ENCODE peak calls at places on chromosome 18, in four cellular contexts. One of them, this sample, is unnamed.
A peak's percentile ranks its signal among the peaks of the same experiment; 100 is the strongest.

GRCh38 chr18:6744816-6745455 is 15.4 kb downstream of the ARHGAP28 start:
- DNase-seq in H1: no peak
- DNase-seq in HepG2: no peak
- DNase-seq in HCT116: no peak
- DNase-seq in this sample: no peak

GRCh38 chr18:9516437-9517064 is 41.2 kb downstream of the RALBP1 start:
- DNase-seq in HCT116: peak; percentile 8
- DNase-seq in HepG2: peak; percentile 14
- DNase-seq in H1: no peak
- DNase-seq in this sample: peak; percentile 56

GRCh38 chr18:37476182-37476581 is 89.4 kb downstream of the CELF4 start:
- DNase-seq in H1: no peak
- DNase-seq in HepG2: peak; percentile 15
- DNase-seq in HCT116: peak; percentile 31
- DNase-seq in this sample: peak; percentile 70

GRCh38 chr18:59994357-59994756 is 94.6 kb downstream of the PMAIP1 start:
- DNase-seq in HCT116: peak; percentile 16
- DNase-seq in HepG2: no peak
- DNase-seq in H1: no peak
- DNase-seq in this sample: no peak

GRCh38 chr18:1015777-1016176 is 111.1 kb downstream of the ADCYAP1 start:
- DNase-seq in HCT116: no peak
- DNase-seq in HepG2: no peak
- DNase-seq in H1: no peak
- DNase-seq in this sample: no peak

GRCh38 chr18:14748496-14748895 is 524 bp downstream of the ANKRD30B start:
- DNase-seq in HCT116: no peak
- DNase-seq in H1: no peak
- DNase-seq in HepG2: no peak
- DNase-seq in this sample: no peak

GRCh38 chr18:26657618-26658581 is 109.5 kb upstream of the KCTD1 start:
- DNase-seq in H1: no peak
- DNase-seq in HCT116: no peak
- DNase-seq in HepG2: no peak
- DNase-seq in this sample: no peak

GRCh38 chr18:65221736-65222135 is 529.1 kb upstream of the CDH7 start:
- DNase-seq in HepG2: no peak
- DNase-seq in HCT116: no peak
- DNase-seq in H1: no peak
- DNase-seq in this sample: no peak

GRCh38 chr18:79538635-79539034 is 141.0 kb upstream of the CTDP1 start:
- DNase-seq in HCT116: no peak
- DNase-seq in H1: no peak
- DNase-seq in HepG2: no peak
- DNase-seq in this sample: no peak

GRCh38 chr18:79542213-79542612 is 137.4 kb upstream of the CTDP1 start:
- DNase-seq in HCT116: no peak
- DNase-seq in H1: no peak
- DNase-seq in HepG2: no peak
- DNase-seq in this sample: no peak

GRCh38 chr18:79540161-79540913 is 139.3 kb upstream of the CTDP1 start:
- DNase-seq in H1: no peak
- DNase-seq in HCT116: no peak
- DNase-seq in HepG2: no peak
- DNase-seq in this sample: no peak

GRCh38 chr18:79542876-79543750 is 136.5 kb upstream of the CTDP1 start:
- DNase-seq in HepG2: no peak
- DNase-seq in H1: no peak
- DNase-seq in HCT116: no peak
- DNase-seq in this sample: no peak

GRCh38 chr18:79540914-79541301 is 138.7 kb upstream of the CTDP1 start:
- DNase-seq in H1: no peak
- DNase-seq in HCT116: no peak
- DNase-seq in HepG2: no peak
- DNase-seq in this sample: no peak
- TF ChIP-seq CEBPB in H1: no peak
- TF ChIP-seq CEBPB in HCT116: no peak
- TF ChIP-seq CEBPB in HepG2: no peak
- TF ChIP-seq CEBPB in this sample: no peak

DNA sequence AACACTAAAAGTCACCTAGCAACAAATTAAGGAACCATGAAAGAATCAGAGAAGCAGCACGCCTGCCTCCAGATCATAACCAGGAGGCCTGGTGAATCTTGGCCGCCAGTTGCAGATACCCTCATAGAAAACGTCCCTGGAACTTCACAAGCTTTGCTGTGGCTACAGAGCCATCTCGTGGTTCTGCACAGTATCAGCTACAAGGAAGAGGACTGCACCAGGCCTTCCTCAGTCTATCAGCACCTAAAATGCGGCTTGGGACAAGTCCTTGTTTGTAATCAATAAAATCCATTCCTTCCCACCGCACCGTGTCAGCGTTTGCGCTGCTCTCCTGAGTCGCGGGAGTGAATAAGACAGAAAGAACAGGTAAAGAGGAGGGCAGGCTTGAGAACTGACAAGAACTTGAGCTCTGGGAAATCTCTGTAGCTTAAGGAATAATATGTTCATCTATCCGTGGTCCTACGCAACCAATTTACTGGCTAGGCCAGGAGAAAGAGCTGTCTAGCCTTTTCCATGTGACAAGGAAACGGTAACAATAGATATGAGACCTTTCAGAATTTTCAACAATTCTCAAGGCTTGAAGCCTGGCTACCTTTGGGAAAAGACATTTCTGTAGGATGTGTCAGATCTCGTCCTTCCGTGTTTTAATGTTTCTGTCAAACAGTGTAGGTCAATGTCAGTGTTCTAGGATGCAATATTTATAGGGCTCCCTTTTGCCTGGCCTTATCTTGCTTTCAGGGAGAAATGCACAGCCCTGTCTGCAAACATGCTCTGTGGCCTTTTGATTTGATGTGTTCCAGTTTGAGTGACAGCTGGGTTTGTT is 128.5 kb upstream of the RAB12 start:
- DNase-seq in HCT116: peak; percentile 24
- DNase-seq in H1: no peak
- DNase-seq in HepG2: peak; percentile 38
- DNase-seq in this sample: no peak
- TF ChIP-seq YY1 in HCT116: no peak
- TF ChIP-seq YY1 in H1: no peak
- TF ChIP-seq YY1 in HepG2: no peak
- TF ChIP-seq YY1 in this sample: no peak

GRCh38 chr18:77001979-77002378 is 130.6 kb downstream of the MBP start:
- DNase-seq in HepG2: no peak
- DNase-seq in H1: no peak
- DNase-seq in HCT116: no peak
- DNase-seq in this sample: no peak

GRCh38 chr18:77000527-77000926 is 132.1 kb downstream of the MBP start:
- DNase-seq in HepG2: no peak
- DNase-seq in HCT116: no peak
- DNase-seq in H1: no peak
- DNase-seq in this sample: peak; percentile 42

GRCh38 chr18:76999077-76999476 is 133.5 kb downstream of the MBP start:
- DNase-seq in H1: no peak
- DNase-seq in HCT116: no peak
- DNase-seq in HepG2: no peak
- DNase-seq in this sample: no peak

GRCh38 chr18:77002496-77002895 is 130.1 kb downstream of the MBP start:
- DNase-seq in HCT116: no peak
- DNase-seq in HepG2: peak; percentile 25
- DNase-seq in H1: no peak
- DNase-seq in this sample: no peak

GRCh38 chr18:77001041-77001440 is 131.5 kb downstream of the MBP start:
- DNase-seq in HCT116: no peak
- DNase-seq in H1: no peak
- DNase-seq in HepG2: no peak
- DNase-seq in this sample: no peak
- TF ChIP-seq FOSL1 in HCT116: no peak
- TF ChIP-seq FOSL1 in H1: no peak
- TF ChIP-seq FOSL1 in HepG2: no peak
- TF ChIP-seq FOSL1 in this sample: no peak

DNA sequence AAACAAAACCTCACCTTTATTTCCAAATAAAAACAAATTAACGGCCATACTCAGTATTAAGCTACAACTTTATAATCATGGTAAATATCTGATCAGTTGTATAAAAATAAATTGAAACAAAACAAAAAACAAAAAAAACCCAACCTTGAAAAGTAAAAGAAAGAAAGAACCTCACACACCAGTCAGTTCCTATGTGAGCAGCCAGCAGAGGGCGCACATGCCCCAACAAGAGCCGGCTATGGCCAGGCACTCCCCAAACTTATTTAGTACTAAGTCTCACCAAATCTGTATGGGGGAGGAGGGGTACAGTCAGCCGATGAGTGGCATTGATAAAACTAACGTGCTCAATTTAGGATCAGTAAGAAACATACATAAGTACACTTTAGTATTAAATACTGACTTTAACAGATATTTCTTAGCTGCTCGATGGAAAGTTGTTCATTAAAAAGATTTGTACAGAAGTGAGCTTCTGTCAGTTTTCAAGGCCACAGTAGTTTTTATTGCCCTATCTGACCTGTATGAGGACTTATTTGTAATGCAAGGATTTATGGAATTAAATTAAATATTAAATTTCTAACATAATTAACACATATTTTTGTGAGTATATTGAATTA is 172.6 kb downstream of the TCF4 start:
- DNase-seq in HCT116: peak; percentile 37
- DNase-seq in HepG2: peak; percentile 27
- DNase-seq in H1: peak; percentile 53
- DNase-seq in this sample: peak; percentile 69
- TF ChIP-seq CEBPB in HCT116: no peak
- TF ChIP-seq CEBPB in HepG2: no peak
- TF ChIP-seq CEBPB in H1: no peak
- TF ChIP-seq CEBPB in this sample: no peak

DNA sequence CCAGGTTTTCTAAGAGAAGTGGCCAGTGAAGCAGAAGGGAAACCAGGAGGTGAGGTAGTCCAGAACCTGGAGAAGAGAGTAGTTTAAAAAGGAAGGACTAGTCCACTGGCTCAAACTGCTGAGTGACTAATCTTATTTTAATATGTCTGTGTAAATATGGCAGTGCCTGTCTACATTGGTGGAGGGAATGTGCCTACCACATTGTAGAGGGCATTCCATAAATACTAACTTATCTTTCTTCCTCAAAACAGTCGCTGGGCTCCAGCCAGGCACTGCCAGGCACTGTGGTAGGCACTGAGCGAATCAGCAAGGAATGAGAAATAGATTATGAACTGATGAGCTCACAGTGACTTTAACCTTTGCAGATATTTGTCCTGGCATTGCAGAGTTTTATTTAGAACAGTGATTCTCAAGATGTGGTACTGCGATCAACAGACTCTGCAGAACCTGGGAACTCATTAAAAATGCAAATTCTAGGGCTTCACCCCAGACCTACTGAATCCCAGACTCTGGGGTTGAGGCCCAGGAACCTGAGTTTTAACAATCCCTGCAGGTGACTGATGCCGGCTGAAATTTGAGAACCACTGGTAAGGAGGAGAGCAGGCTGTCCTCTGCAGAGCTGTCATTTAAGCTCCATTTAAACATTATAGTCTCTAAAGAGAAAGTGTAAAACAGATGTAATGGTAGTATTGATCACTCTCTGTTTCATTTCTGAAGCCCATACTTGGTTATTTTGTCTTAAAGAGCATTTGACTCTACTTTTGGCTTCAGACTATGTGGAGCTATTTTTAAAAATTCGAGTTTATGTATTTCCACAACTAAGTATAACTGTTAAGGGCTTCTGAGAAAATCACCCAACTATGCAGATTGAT is 487.9 kb downstream of the DLGAP1 start:
- DNase-seq in HepG2: no peak
- DNase-seq in H1: no peak
- DNase-seq in HCT116: no peak
- DNase-seq in this sample: no peak
- TF ChIP-seq YY1 in HepG2: no peak
- TF ChIP-seq YY1 in H1: no peak
- TF ChIP-seq YY1 in HCT116: no peak
- TF ChIP-seq YY1 in this sample: no peak

GRCh38 chr18:67342159-67342558 is 174.4 kb downstream of the DSEL start:
- DNase-seq in H1: no peak
- DNase-seq in HepG2: no peak
- DNase-seq in HCT116: no peak
- DNase-seq in this sample: no peak
- TF ChIP-seq FOSL1 in H1: no peak
- TF ChIP-seq FOSL1 in HepG2: no peak
- TF ChIP-seq FOSL1 in HCT116: no peak
- TF ChIP-seq FOSL1 in this sample: no peak

GRCh38 chr18:62329676-62330454 is 4.8 kb downstream of the TNFRSF11A start:
- DNase-seq in HepG2: peak; percentile 52
- DNase-seq in HCT116: no peak
- DNase-seq in H1: no peak
- DNase-seq in this sample: no peak
- TF ChIP-seq CEBPB in HepG2: no peak
- TF ChIP-seq CEBPB in HCT116: no peak
- TF ChIP-seq CEBPB in H1: no peak
- TF ChIP-seq CEBPB in this sample: no peak

GRCh38 chr18:47756364-47757016 is 174.0 kb downstream of the SMAD2 start:
- DNase-seq in H1: peak; percentile 34
- DNase-seq in HCT116: peak; percentile 44
- DNase-seq in HepG2: peak; percentile 46
- DNase-seq in this sample: peak; percentile 51
- TF ChIP-seq YY1 in H1: no peak
- TF ChIP-seq YY1 in HCT116: no peak
- TF ChIP-seq YY1 in HepG2: no peak
- TF ChIP-seq YY1 in this sample: no peak

DNA sequence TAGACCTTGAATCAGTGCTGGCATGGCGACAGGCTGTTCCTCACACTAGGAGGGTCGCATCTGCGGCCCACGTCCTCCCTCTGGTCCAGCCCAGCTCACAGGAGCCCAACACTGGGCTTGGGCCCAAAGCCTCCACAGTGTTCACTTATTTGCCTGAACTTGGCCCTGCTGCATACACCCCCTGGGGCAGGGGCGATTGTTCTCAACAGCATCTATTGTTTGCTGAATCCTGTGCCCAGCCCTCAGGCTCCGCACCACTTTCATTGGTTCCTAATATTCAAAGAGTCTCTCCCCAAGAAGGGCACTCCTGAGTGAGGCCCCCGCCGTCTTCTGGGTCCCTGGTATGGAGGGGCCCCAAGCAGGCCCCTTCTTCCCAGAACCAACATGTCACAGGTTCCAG is 90.7 kb downstream of the ZBTB7C start:
- DNase-seq in HCT116: no peak
- DNase-seq in H1: no peak
- DNase-seq in HepG2: no peak
- DNase-seq in this sample: no peak
- TF ChIP-seq FOSL1 in HCT116: no peak
- TF ChIP-seq FOSL1 in H1: no peak
- TF ChIP-seq FOSL1 in HepG2: no peak
- TF ChIP-seq FOSL1 in this sample: no peak

This sample was measured in K562.